ENCODE peak calls at places on chromosomes 2 and 18, in seven cellular contexts. One of them, this sample, is unnamed.
A peak's percentile ranks its signal among the peaks of the same experiment; 100 is the strongest.

GRCh38 chr2:133063792-133064191 is 393.8 kb upstream of the LYPD1 start:
- DNase-seq in substantia nigra: no peak
- DNase-seq in posterior cingulate gyrus: no peak
- DNase-seq in SHP77: no peak
- DNase-seq in COR-L47: no peak
- DNase-seq in GM12878: no peak
- DNase-seq in Ammon's horn: no peak
- DNase-seq in this sample: peak; percentile 9

GRCh38 chr18:54210463-54210862 is 14.0 kb downstream of the MBD2 start:
- DNase-seq in SHP77: no peak
- DNase-seq in substantia nigra: no peak
- DNase-seq in posterior cingulate gyrus: no peak
- DNase-seq in COR-L47: no peak
- DNase-seq in Ammon's horn: no peak
- DNase-seq in GM12878: no peak
- DNase-seq in this sample: peak; percentile 51

GRCh38 chr2:3160751-3161330 is 216.8 kb downstream of the EIPR1 start:
- DNase-seq in posterior cingulate gyrus: no peak
- DNase-seq in COR-L47: no peak
- DNase-seq in substantia nigra: no peak
- DNase-seq in Ammon's horn: no peak
- DNase-seq in SHP77: no peak
- DNase-seq in GM12878: no peak
- DNase-seq in this sample: no peak

GRCh38 chr2:24038786-24039499 is 8.2 kb downstream of the WDCP start:
- DNase-seq in Ammon's horn: no peak
- DNase-seq in GM12878: no peak
- DNase-seq in substantia nigra: no peak
- DNase-seq in COR-L47: no peak
- DNase-seq in posterior cingulate gyrus: no peak
- DNase-seq in SHP77: no peak
- DNase-seq in this sample: no peak

GRCh38 chr2:47569658-47570398 is 166.9 kb downstream of the MSH2 start:
- DNase-seq in GM12878: no peak
- DNase-seq in Ammon's horn: no peak
- DNase-seq in posterior cingulate gyrus: peak; percentile 25
- DNase-seq in SHP77: no peak
- DNase-seq in COR-L47: peak; percentile 65
- DNase-seq in substantia nigra: no peak
- DNase-seq in this sample: no peak

GRCh38 chr2:129661942-129662341 is 317.5 kb upstream of the RAB6C start:
- DNase-seq in GM12878: no peak
- DNase-seq in COR-L47: no peak
- DNase-seq in Ammon's horn: peak; percentile 12
- DNase-seq in posterior cingulate gyrus: no peak
- DNase-seq in substantia nigra: no peak
- DNase-seq in SHP77: no peak
- DNase-seq in this sample: no peak

GRCh38 chr18:41899535-41899934 is 55.5 kb upstream of the PIK3C3 start:
- DNase-seq in posterior cingulate gyrus: no peak
- DNase-seq in COR-L47: peak; percentile 13
- DNase-seq in Ammon's horn: no peak
- DNase-seq in SHP77: no peak
- DNase-seq in substantia nigra: no peak
- DNase-seq in GM12878: no peak
- DNase-seq in this sample: no peak

GRCh38 chr18:58394607-58395425 is 234.1 kb downstream of the ALPK2 start:
- DNase-seq in Ammon's horn: no peak
- DNase-seq in substantia nigra: no peak
- DNase-seq in posterior cingulate gyrus: no peak
- DNase-seq in COR-L47: no peak
- DNase-seq in GM12878: no peak
- DNase-seq in SHP77: no peak
- DNase-seq in this sample: no peak

GRCh38 chr2:28382755-28383154 is 9.9 kb upstream of the FOSL2 start:
- DNase-seq in COR-L47: no peak
- DNase-seq in SHP77: no peak
- DNase-seq in Ammon's horn: no peak
- DNase-seq in substantia nigra: no peak
- DNase-seq in GM12878: no peak
- DNase-seq in posterior cingulate gyrus: no peak
- DNase-seq in this sample: no peak

GRCh38 chr2:182717451-182718215 is 1.6 kb downstream of the DNAJC10 start:
- DNase-seq in SHP77: no peak
- DNase-seq in GM12878: no peak
- DNase-seq in substantia nigra: no peak
- DNase-seq in COR-L47: peak; percentile 5
- DNase-seq in Ammon's horn: no peak
- DNase-seq in posterior cingulate gyrus: no peak
- DNase-seq in this sample: peak; percentile 78

GRCh38 chr2:153487482-153487881 is 8.9 kb upstream of the RPRM start:
- DNase-seq in COR-L47: no peak
- DNase-seq in SHP77: no peak
- DNase-seq in GM12878: no peak
- DNase-seq in Ammon's horn: no peak
- DNase-seq in substantia nigra: no peak
- DNase-seq in posterior cingulate gyrus: no peak
- DNase-seq in this sample: no peak

GRCh38 chr2:239252433-239253200 is 148.2 kb downstream of the HDAC4 start:
- DNase-seq in COR-L47: no peak
- DNase-seq in Ammon's horn: peak; percentile 87
- DNase-seq in substantia nigra: no peak
- DNase-seq in GM12878: no peak
- DNase-seq in SHP77: peak; percentile 73
- DNase-seq in posterior cingulate gyrus: peak; percentile 8
- DNase-seq in this sample: no peak

GRCh38 chr18:74567805-74568204 is 29.9 kb upstream of the ZNF407 start:
- DNase-seq in substantia nigra: no peak
- DNase-seq in SHP77: no peak
- DNase-seq in posterior cingulate gyrus: no peak
- DNase-seq in GM12878: no peak
- DNase-seq in COR-L47: no peak
- DNase-seq in Ammon's horn: no peak
- DNase-seq in this sample: no peak

This sample was measured in OCI-LY7.